ENCODE peak calls at places on chromosomes 5 and 9, in seven cellular contexts. K is activated CD8-positive, alpha-beta memory T cell treated with anti-CD3 and anti-CD28 coated beads, Interleukin-2, amount 50 U/mL, for 4 hours; F is sciatic nerve; W is nucleus accumbens; E is posterior vena cava; U is aorta; C is left ventricle myocardium superior. B is an unnamed sample.

GRCh38 chr5:153744751-153745150 is 254.3 kb downstream of the GRIA1 start:
- DNase-seq in K (no peak), F (no peak), W (no peak), E (no peak), U (no peak), C (no peak), B (no peak)

GRCh38 chr5:72066658-72067057 is 40.6 kb upstream of the MAP1B start:
- DNase-seq in K (no peak), F (no peak), W (no peak), E (no peak), U (no peak), C (no peak), B (peak)

GRCh38 chr5:172688735-172689572 is 47.9 kb downstream of the NEURL1B start:
- DNase-seq in K (no peak), F (no peak), W (no peak), E (no peak), U (peak), C (peak), B (peak)

GRCh38 chr9:126687868-126688503 is 74.3 kb downstream of the LMX1B start:
- DNase-seq in K (no peak), F (no peak), W (no peak), E (no peak), U (no peak), C (peak), B (no peak)

GRCh38 chr5:30401479-30402058 is 791.9 kb upstream of the CDH6 start:
- DNase-seq in K (no peak), F (no peak), W (no peak), E (no peak), U (no peak), C (peak), B (peak)

GRCh38 chr5:55645304-55645703 is 66.8 kb downstream of the SLC38A9 start:
- DNase-seq in K (no peak), F (no peak), W (no peak), E (no peak), U (no peak), C (no peak), B (no peak)

GRCh38 chr5:140011297-140011802 is 31.7 kb downstream of the NRG2 start:
- DNase-seq in K (no peak), F (no peak), W (no peak), E (no peak), U (no peak), C (peak), B (no peak)

GRCh38 chr5:37110128-37110527 is 139.0 kb downstream of the CPLANE1 start:
- DNase-seq in K (no peak), F (no peak), W (no peak), E (no peak), U (no peak), C (no peak), B (no peak)

GRCh38 chr5:51544386-51544785 is 161.1 kb downstream of the ISL1 start:
- DNase-seq in K (no peak), F (no peak), W (no peak), E (no peak), U (no peak), C (no peak), B (no peak)

GRCh38 chr5:10536511-10536910 is 27.4 kb upstream of the ANKRD33B start:
- DNase-seq in K (no peak), F (peak), W (no peak), E (no peak), U (no peak), C (no peak), B (no peak)

GRCh38 chr5:38765461-38765861 is 80.4 kb upstream of the OSMR start:
- DNase-seq in K (no peak), F (no peak), W (no peak), E (no peak), U (no peak), C (no peak), B (no peak)

GRCh38 chr5:158351485-158352140 is 492.7 kb upstream of the CLINT1 start:
- DNase-seq in K (no peak), F (no peak), W (no peak), E (no peak), U (no peak), C (no peak), B (no peak)

GRCh38 chr5:158123595-158123994 is 264.6 kb upstream of the CLINT1 start:
- DNase-seq in K (no peak), F (no peak), W (no peak), E (no peak), U (no peak), C (no peak), B (no peak)

B was measured in body of pancreas.